ENCODE peak calls at places on chromosomes 16 and 17, in six cellular contexts. R is mesendoderm, Z is IMR-90, K is H9, X is mesenchymal stem cell, A is H1. L is an unnamed sample.

GRCh38 chr17:31907342-31907975 is 6.0 kb upstream of the UTP6 start:
- DNase-seq in Z (peak), A (no peak), K (no peak), R (peak), X (no peak), L (no peak)

GRCh38 chr17:59345476-59345875 is 14.0 kb downstream of the YPEL2 start:
- DNase-seq in K (no peak), R (no peak), A (no peak), Z (no peak), X (no peak), L (no peak)

GRCh38 chr16:67969286-67970039 is 1.0 kb upstream of the SLC12A4 start:
- DNase-seq in A (no peak), X (peak), K (peak), R (peak), Z (no peak), L (peak)

GRCh38 chr16:69110406-69110805 is 5.0 kb downstream of the HAS3 start:
- DNase-seq in A (no peak), Z (no peak), R (no peak), K (no peak), X (no peak), L (no peak)

GRCh38 chr17:50036455-50037320 is 19.2 kb upstream of the ITGA3 start:
- DNase-seq in A (no peak), R (no peak), K (no peak), Z (no peak), X (no peak), L (no peak)

GRCh38 chr17:57109393-57110151 is 24.5 kb downstream of the AKAP1 start:
- DNase-seq in A (no peak), X (no peak), Z (peak), K (peak), R (peak), L (no peak)

GRCh38 chr17:69654981-69655581 is 240.6 kb downstream of the MAP2K6 start:
- DNase-seq in R (peak), A (no peak), X (peak), K (no peak), Z (peak), L (no peak)

GRCh38 chr16:3214904-3215600 is 19.9 kb downstream of the ZNF200 start:
- DNase-seq in R (no peak), A (no peak), X (no peak), Z (no peak), K (no peak), L (no peak)

GRCh38 chr17:36590082-36590481 is 1.6 kb upstream of the DHRS11 start:
- DNase-seq in R (no peak), A (no peak), K (no peak), Z (peak), X (peak), L (no peak)

GRCh38 chr17:66344473-66344872 is 42.1 kb downstream of the PRKCA start:
- DNase-seq in A (no peak), X (no peak), Z (no peak), R (no peak), K (no peak), L (no peak)

GRCh38 chr17:64133546-64134215 is 3.7 kb upstream of the ERN1 start:
- DNase-seq in A (no peak), K (peak), X (peak), R (peak), Z (peak), L (peak)

GRCh38 chr17:2062571-2063183 is 7.8 kb downstream of the HIC1 start:
- DNase-seq in Z (peak), K (peak), A (no peak), R (peak), X (peak), L (no peak)

GRCh38 chr16:68436581-68436980 is 11.7 kb downstream of the SMPD3 start:
- DNase-seq in X (no peak), A (no peak), R (peak), Z (no peak), K (peak), L (no peak)

GRCh38 chr16:85238233-85238647 is 126.0 kb upstream of the CIBAR2 start:
- DNase-seq in X (peak), A (no peak), K (peak), Z (peak), R (peak), L (no peak)

GRCh38 chr17:7588553-7589203 is 1.2 kb downstream of the SOX15 start:
- DNase-seq in A (no peak), K (peak), R (no peak), X (no peak), Z (no peak), L (no peak)

GRCh38 chr17:36870618-36871002 is 66.7 kb upstream of the LHX1 start:
- DNase-seq in X (no peak), A (no peak), Z (no peak), K (peak), R (peak), L (no peak)

GRCh38 chr17:57273471-57273870 is 17.1 kb downstream of the MSI2 start:
- DNase-seq in Z (no peak), K (no peak), R (no peak), A (no peak), X (no peak), L (no peak)

GRCh38 chr17:76753061-76753961 is 15.4 kb downstream of the MFSD11 start:
- DNase-seq in K (no peak), Z (no peak), R (no peak), A (no peak), X (no peak), L (no peak)

GRCh38 chr16:82241469-82242052 is 71.5 kb upstream of the MPHOSPH6 start:
- DNase-seq in K (peak), Z (no peak), A (no peak), R (peak), X (no peak), L (no peak)

DNA sequence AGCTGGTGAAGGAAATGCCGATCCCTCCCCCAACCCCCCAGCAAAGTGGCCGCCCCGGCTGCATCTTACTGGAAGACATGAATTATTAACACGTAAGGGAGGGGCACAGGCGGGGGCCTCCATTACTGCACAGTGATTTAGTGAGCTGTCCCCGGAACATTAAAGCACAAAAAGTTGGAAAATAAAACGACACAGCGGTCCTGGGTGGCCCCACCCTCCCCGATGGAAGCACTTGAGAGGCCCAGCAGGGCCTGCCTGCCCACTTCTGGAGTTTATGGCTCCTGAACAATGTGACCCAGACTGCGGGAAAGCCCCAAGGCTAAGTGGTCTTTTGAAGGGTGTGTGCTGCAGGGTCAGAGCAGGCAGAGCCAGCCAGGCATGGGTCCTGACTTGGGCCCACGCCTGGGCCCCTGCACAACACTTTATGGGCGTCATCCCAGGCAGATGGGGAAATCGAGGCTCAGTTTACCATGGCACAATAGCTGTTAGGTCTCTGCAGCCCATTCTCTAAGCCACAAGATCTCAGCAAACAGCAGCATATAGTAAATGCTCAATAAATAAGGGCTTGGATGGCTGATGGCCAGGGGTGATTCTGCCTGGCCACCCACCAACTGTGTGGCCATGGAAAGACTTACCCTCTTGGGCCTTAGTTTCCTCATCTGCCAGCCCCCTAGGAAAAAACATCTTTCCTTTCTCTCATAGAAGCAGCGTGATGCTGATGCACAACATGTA is 22.8 kb downstream of the CCDC102A start:
- DNase-seq in R (no peak), X (peak), A (no peak), Z (no peak), K (no peak), L (no peak)
- H2BK5ac ChIP-seq in R (no peak), X (no peak), A (no peak), Z (no peak), K (no peak), L (no peak)

GRCh38 chr17:978110-979093 is 1.2 kb downstream of the NXN start:
- DNase-seq in X (peak), A (no peak), K (no peak), R (peak), Z (peak), L (peak)
- H2BK5ac ChIP-seq in X (peak), A (peak), K (no peak), R (peak), Z (peak), L (no peak)

DNA sequence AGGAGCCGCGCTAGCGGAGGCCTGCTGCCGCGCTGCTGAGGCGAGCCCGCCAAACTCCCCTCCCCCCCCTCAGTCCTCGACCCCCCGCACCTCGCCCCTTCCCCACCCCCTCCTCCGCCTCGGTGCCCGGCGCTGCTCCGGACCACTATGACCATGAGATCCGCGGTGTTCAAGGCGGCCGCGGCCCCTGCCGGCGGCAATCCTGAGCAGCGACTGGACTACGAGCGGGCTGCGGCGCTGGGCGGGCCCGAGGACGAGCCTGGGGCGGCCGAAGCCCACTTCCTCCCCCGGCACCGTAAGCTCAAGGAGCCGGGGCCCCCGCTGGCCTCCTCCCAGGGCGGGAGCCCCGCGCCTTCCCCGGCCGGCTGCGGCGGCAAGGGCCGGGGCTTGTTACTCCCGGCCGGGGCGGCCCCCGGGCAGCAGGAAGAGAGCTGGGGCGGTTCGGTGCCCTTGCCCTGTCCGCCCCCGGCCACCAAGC is 734 bp downstream of the MSL1 start:
- DNase-seq in X (peak), Z (peak), A (no peak), R (peak), K (peak), L (no peak)
- H2BK5ac ChIP-seq in X (peak), Z (peak), A (peak), R (peak), K (no peak), L (peak)

DNA sequence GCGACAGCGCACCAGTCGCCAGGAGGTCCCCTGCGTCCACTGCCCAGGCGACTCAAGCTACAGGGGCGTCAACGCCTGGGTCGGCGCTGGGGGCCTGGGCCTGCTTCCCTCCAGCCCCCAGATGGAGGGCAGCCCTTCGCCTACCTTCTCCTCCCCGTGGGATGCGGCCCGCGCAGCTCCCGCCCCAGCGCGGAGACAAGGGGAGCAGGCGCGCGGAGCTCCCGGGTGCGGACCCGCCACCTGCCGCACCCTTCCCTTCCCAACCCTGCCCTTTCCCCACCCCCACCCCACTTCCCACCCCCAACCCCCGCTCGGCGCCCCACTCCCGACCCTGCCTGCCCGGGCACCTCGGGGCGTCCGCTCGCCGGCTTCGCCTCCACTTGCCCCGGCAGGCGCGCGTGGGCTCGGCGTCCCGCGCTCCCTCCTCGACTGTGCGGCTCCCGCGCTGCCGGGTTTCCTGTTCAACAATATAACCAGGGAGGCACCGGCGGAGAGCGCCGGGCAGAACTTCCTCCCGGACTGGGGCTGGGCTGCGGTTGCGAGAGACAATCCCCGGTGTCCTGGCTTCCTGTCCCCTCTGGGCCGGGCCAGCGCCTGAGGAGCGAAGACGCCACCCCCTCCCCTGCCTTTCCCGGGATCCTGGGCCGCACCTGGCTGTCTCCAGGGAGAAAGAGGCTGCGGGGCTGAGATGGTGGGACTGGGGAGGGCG is at the start of gene ARHGAP27:
- DNase-seq in Z (no peak), K (peak), X (peak), R (peak), A (no peak), L (no peak)
- H2BK5ac ChIP-seq in Z (no peak), K (no peak), X (no peak), R (no peak), A (no peak), L (no peak)

DNA sequence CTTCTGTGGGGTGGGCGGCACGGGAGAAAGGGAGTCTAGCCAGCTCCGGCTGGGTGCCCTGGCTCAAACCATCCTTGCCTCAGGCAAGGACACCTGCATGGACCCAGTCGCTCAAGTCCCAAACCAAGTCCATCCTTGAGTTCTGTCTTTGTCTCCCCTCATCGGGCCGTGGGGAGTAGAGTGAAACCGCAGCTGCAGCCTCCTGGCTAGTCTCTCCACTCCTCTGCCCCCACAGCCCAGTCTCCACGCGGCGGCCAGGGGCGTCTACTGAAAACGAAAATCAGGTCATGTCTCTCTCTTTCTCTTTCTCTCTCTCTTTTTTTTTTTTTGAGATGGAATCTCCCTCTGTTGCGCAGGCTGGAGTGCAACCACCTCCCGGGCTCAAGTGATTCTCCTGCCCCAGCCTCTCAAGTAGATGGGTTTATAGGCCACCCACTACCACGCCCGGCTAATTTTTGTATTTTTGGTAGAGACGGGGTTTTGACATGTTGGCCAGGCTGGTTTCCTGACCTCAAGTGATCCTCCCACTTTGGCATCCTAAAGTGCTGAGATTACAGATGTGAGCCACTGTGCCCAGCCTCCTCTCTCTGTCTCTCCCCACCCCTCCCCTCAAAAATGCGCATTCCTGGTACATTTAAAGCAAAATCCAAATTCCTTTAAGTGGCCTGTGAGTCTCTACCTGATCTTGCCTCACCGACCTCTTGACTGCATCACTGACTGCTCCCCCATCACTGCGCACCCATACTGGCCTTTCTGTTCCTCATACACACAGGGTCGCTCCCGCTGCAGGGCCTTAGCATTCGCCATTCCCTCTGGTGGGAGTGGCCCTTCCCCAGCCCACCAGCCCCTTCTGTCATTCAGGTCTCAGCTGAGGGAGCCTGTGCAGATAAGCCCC is 17.7 kb upstream of the RMI2 start:
- DNase-seq in R (peak), X (no peak), A (no peak), K (peak), Z (no peak), L (no peak)
- H2BK5ac ChIP-seq in R (peak), X (no peak), A (peak), K (peak), Z (peak), L (peak)

GRCh38 chr16:25014500-25015147 is 545 bp downstream of the ARHGAP17 start:
- DNase-seq in X (peak), Z (peak), A (no peak), R (peak), K (peak), L (peak)
- H2BK5ac ChIP-seq in X (no peak), Z (peak), A (peak), R (peak), K (no peak), L (peak)